ENCODE peak calls at places on chromosomes 12 and 14, in seven cellular contexts. E, X, J, L, H, T and I are unnamed samples.

GRCh38 chr12:39443704-39444234 is 849 bp upstream of the KIF21A start:
- DNase-seq in E (no peak), H (no peak), T (no peak), X (no peak), J (no peak), L (no peak), I (no peak)

GRCh38 chr12:125079943-125080645 is 14.9 kb downstream of the AACS start:
- DNase-seq in L (no peak), J (peak; percentile 68), T (no peak), E (no peak), H (no peak), X (peak; percentile 87), I (no peak)

GRCh38 chr12:20004951-20005350 is 363.4 kb upstream of the PDE3A start:
- DNase-seq in X (no peak), E (no peak), T (no peak), H (no peak), J (no peak), L (no peak), I (no peak)

GRCh38 chr14:102949062-102949800 is 26.8 kb downstream of the AMN start:
- DNase-seq in E (no peak), L (no peak), T (peak; percentile 22), H (no peak), X (peak; percentile 82), J (no peak), I (peak; percentile 21)

GRCh38 chr12:14913381-14913781 is 25.0 kb downstream of the ERP27 start:
- DNase-seq in X (no peak), T (no peak), H (no peak), E (no peak), J (no peak), L (peak; percentile 82), I (no peak)

GRCh38 chr14:105568859-105569766 is 42.7 kb downstream of the TMEM121 start:
- DNase-seq in E (no peak), T (no peak), L (peak; percentile 3), X (no peak), J (no peak), H (no peak), I (no peak)

GRCh38 chr12:76943004-76943403 is 64.2 kb upstream of the CSRP2 start:
- DNase-seq in H (no peak), L (no peak), T (no peak), J (no peak), X (no peak), E (no peak), I (no peak)

GRCh38 chr14:66037361-66037760 is 448.8 kb upstream of the CCDC196 start:
- DNase-seq in L (no peak), E (no peak), T (no peak), H (no peak), J (no peak), X (no peak), I (no peak)

GRCh38 chr12:44464180-44464579 is 411.9 kb downstream of the NELL2 start:
- DNase-seq in X (no peak), L (no peak), H (no peak), J (no peak), T (no peak), E (no peak), I (no peak)

GRCh38 chr14:90599748-90600507 is 203.1 kb downstream of the CALM1 start:
- DNase-seq in E (peak; percentile 24), X (no peak), H (no peak), T (no peak), J (no peak), L (no peak), I (no peak)

GRCh38 chr12:2959194-2959507 is at the start of gene TEAD4:
- DNase-seq in L (no peak), T (peak; percentile 54), J (peak; percentile 84), E (peak; percentile 74), H (peak; percentile 23), X (no peak), I (no peak)

GRCh38 chr12:29148958-29149690 is at the start of gene FAR2:
- DNase-seq in L (peak; percentile 82), H (peak; percentile 52), E (peak; percentile 52), J (peak; percentile 76), T (peak; percentile 34), X (peak; percentile 98), I (no peak)

GRCh38 chr14:34138175-34138574 is 187.3 kb upstream of the EGLN3 start:
- DNase-seq in H (no peak), E (no peak), T (no peak), L (no peak), J (no peak), X (no peak), I (no peak)

GRCh38 chr12:14961466-14962155 is at the start of gene ARHGDIB:
- DNase-seq in E (no peak), H (peak; percentile 93), T (no peak), X (peak; percentile 95), J (peak; percentile 58), L (no peak), I (peak; percentile 92)

GRCh38 chr12:19657401-19657800 is 218.1 kb downstream of the AEBP2 start:
- DNase-seq in T (no peak), J (no peak), H (no peak), E (no peak), L (no peak), X (no peak), I (no peak)

GRCh38 chr14:92039073-92039719 is 663 bp downstream of the TRIP11 start:
- DNase-seq in T (peak; percentile 78), L (no peak), H (peak; percentile 45), X (peak; percentile 62), J (no peak), E (peak; percentile 73), I (no peak)

GRCh38 chr14:49768301-49769121 is 558 bp downstream of the KLHDC2 start:
- DNase-seq in E (peak; percentile 54), L (no peak), T (peak; percentile 39), J (peak; percentile 73), H (peak; percentile 71), X (peak; percentile 74), I (peak; percentile 35)

GRCh38 chr12:119363490-119363889 is 29.0 kb downstream of the CCDC60 start:
- DNase-seq in H (no peak), T (no peak), X (no peak), L (no peak), E (no peak), J (no peak), I (no peak)

GRCh38 chr12:90090929-90091651 is 382.5 kb upstream of the ATP2B1 start:
- DNase-seq in E (peak; percentile 96), H (no peak), L (no peak), J (no peak), X (peak; percentile 68), T (peak; percentile 92), I (no peak)

GRCh38 chr12:132345555-132346200 is 16.3 kb upstream of the GALNT9 start:
- DNase-seq in X (no peak), E (no peak), H (no peak), J (no peak), T (no peak), L (no peak), I (no peak)

GRCh38 chr12:117279606-117280005 is 81.8 kb downstream of the NOS1 start:
- DNase-seq in H (peak; percentile 21), T (no peak), J (no peak), E (no peak), X (no peak), L (no peak), I (no peak)

GRCh38 chr14:39469094-39469710 is 37.0 kb upstream of the FBXO33 start:
- DNase-seq in H (peak; percentile 83), E (no peak), X (peak; percentile 61), T (no peak), L (no peak), J (no peak), I (peak; percentile 51)

GRCh38 chr14:39472078-39472477 is 39.8 kb upstream of the FBXO33 start:
- DNase-seq in X (peak; percentile 64), E (no peak), T (no peak), L (no peak), H (no peak), J (no peak), I (no peak)

GRCh38 chr14:39467889-39468524 is 35.8 kb upstream of the FBXO33 start:
- DNase-seq in X (peak; percentile 65), J (no peak), E (peak; percentile 43), H (peak; percentile 82), T (peak; percentile 57), L (no peak), I (no peak)
- TF ChIP-seq CTCF in X (peak; percentile 54), J (peak; percentile 24), E (peak; percentile 50), H (peak; percentile 67), T (peak; percentile 64), L (no peak), I (peak; percentile 73)

GRCh38 chr14:60720962-60721330 is 3.2 kb downstream of the SIX4 start:
- DNase-seq in E (no peak), X (no peak), L (no peak), J (no peak), H (no peak), T (no peak), I (no peak)
- H3K4me3 ChIP-seq in E (peak overlapping the region; percentile 57), X (no peak overlapping the region), L (peak overlapping the region; percentile 57), J (peak overlapping the region; percentile 75), H (no peak overlapping the region), T (peak overlapping the region; percentile 92), I (no peak overlapping the region)

DNA sequence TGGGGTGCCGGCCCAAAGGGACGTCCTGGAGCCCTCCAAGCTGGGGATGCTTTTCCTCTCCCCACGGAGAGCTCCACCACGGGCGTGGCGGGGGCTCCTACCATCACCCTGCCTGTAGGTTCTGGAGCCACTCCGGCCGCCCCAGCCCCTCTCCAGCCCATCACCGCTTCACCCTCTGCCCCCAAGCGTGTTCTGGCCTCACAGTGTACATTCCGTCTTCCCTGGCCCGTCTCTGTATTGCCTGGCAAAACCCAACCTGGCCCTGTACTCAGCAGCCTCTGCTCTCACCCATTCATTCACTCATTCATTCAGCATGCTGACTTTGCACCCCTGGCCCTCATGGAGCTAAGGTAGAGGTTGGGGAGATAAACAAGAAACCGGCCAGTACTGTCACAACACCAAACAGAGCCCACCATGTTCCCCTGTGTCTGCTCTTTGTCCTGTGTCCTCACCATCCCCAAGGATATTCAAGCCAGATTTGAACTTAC is 20.3 kb downstream of the SLC25A29 start:
- DNase-seq in T (no peak), L (no peak), E (no peak), X (no peak), H (no peak), J (no peak), I (no peak)
- TF ChIP-seq CTCF in T (no peak), L (no peak), E (no peak), X (no peak), H (no peak), J (no peak), I (no peak)

GRCh38 chr12:65878540-65878939 is 54.3 kb downstream of the HMGA2 start:
- DNase-seq in E (no peak), L (no peak), T (no peak), J (no peak), X (no peak), H (no peak), I (no peak)

GRCh38 chr12:65877836-65878235 is 53.6 kb downstream of the HMGA2 start:
- DNase-seq in J (no peak), X (no peak), T (no peak), L (no peak), H (no peak), E (no peak), I (no peak)

GRCh38 chr12:65875635-65876034 is 51.4 kb downstream of the HMGA2 start:
- DNase-seq in E (peak; percentile 79), X (no peak), J (no peak), T (no peak), L (no peak), H (no peak), I (no peak)

GRCh38 chr12:65879878-65880277 is 55.6 kb downstream of the HMGA2 start:
- DNase-seq in X (no peak), H (no peak), L (no peak), T (peak; percentile 78), J (no peak), E (peak; percentile 94), I (no peak)

GRCh38 chr12:65876898-65877721 is 52.8 kb downstream of the HMGA2 start:
- DNase-seq in E (peak; percentile 85), L (no peak), H (peak; percentile 11), T (no peak), X (no peak), J (no peak), I (no peak)
- H3K4me3 ChIP-seq in E (no peak overlapping the region), L (no peak overlapping the region), H (no peak overlapping the region), T (no peak overlapping the region), X (no peak overlapping the region), J (no peak overlapping the region), I (no peak overlapping the region)